ENCODE peak calls at places on chromosomes 5 and 9, in four cellular contexts. Y, Z, K and E are unnamed samples.

GRCh38 chr5:58455966-58456365 is 3.9 kb downstream of the PLK2 start:
- DNase-seq in K (no peak), Y (no peak), Z (no peak), E (no peak)

GRCh38 chr5:161897033-161897432 is 49.1 kb downstream of the GABRA1 start:
- DNase-seq in Y (no peak), K (no peak), Z (no peak), E (no peak)

GRCh38 chr5:96142786-96143434 is 181.3 kb upstream of the ELL2 start:
- DNase-seq in Z (no peak), Y (no peak), K (no peak), E (no peak)

GRCh38 chr5:57456531-57457135 is 26.0 kb downstream of the ACTBL2 start:
- DNase-seq in Y (no peak), K (no peak), Z (no peak), E (no peak)

GRCh38 chr9:77455312-77455927 is 192.7 kb downstream of the GNA14 start:
- DNase-seq in Z (no peak), K (no peak), Y (no peak), E (no peak)

GRCh38 chr5:58666598-58667595 is 84.0 kb downstream of the RAB3C start:
- DNase-seq in Z (no peak), K (no peak), Y (no peak), E (no peak)

GRCh38 chr9:77765781-77766259 is 117.7 kb upstream of the GNA14 start:
- DNase-seq in Z (no peak), K (no peak), Y (no peak), E (no peak)

GRCh38 chr9:128558431-128559310 is 6.3 kb downstream of the SPTAN1 start:
- DNase-seq in Y (peak; percentile 85), Z (no peak), K (peak; percentile 79), E (no peak)

GRCh38 chr5:73678807-73679206 is 52.8 kb downstream of the ARHGEF28 start:
- DNase-seq in Z (no peak), K (no peak), Y (no peak), E (no peak)

GRCh38 chr5:179171816-179172745 is 111.9 kb downstream of the ZNF354C start:
- DNase-seq in Z (no peak), K (no peak), Y (no peak), E (no peak)

GRCh38 chr9:29150606-29151005 is 1577.3 kb upstream of the C9orf72 start:
- DNase-seq in K (no peak), Z (no peak), Y (no peak), E (no peak)

GRCh38 chr5:39423331-39423751 is 1.4 kb downstream of the DAB2 start:
- DNase-seq in K (no peak), Z (no peak), Y (no peak), E (no peak)

GRCh38 chr5:101424530-101425175 is 521.6 kb upstream of the ST8SIA4 start:
- DNase-seq in Z (no peak), Y (no peak), K (no peak), E (no peak)

GRCh38 chr5:93581738-93582414 is 857 bp upstream of the NR2F1-AS1 start:
- DNase-seq in Y (no peak), K (peak; percentile 16), Z (no peak), E (no peak)

GRCh38 chr5:114419941-114420340 is 58.1 kb downstream of the KCNN2 start:
- DNase-seq in Z (no peak), Y (no peak), K (no peak), E (no peak)

GRCh38 chr9:2933165-2934095 is 89.5 kb upstream of the PUM3 start:
- DNase-seq in Z (no peak), Y (no peak), K (no peak), E (no peak)

GRCh38 chr5:119470105-119470763 is 17.9 kb downstream of the HSD17B4 start:
- DNase-seq in Z (no peak), K (no peak), Y (no peak), E (no peak)

GRCh38 chr5:137561572-137561971 is 62.4 kb upstream of the SPOCK1 start:
- DNase-seq in K (no peak), Y (no peak), Z (no peak), E (no peak)

GRCh38 chr9:129572517-129572916 is 48.4 kb downstream of the C9orf50 start:
- DNase-seq in K (no peak), Z (no peak), Y (no peak), E (no peak)

GRCh38 chr9:98403715-98404114 is 148.3 kb upstream of the TBC1D2 start:
- DNase-seq in K (no peak), Y (no peak), Z (no peak), E (no peak)

GRCh38 chr5:158287643-158288228 is 428.8 kb upstream of the CLINT1 start:
- DNase-seq in Y (no peak), K (no peak), Z (no peak), E (no peak)

GRCh38 chr9:134010774-134011173 is 14.5 kb upstream of the BRD3OS start:
- DNase-seq in Z (no peak), Y (no peak), K (peak; percentile 33), E (no peak)

GRCh38 chr9:26904070-26904469 is 11.5 kb upstream of the CAAP1 start:
- DNase-seq in Y (no peak), K (no peak), Z (no peak), E (no peak)

GRCh38 chr5:78472469-78473106 is 112.2 kb downstream of the SCAMP1 start:
- DNase-seq in Y (no peak), Z (no peak), K (no peak), E (no peak)

GRCh38 chr5:40374853-40375252 is 304.9 kb upstream of the PTGER4 start:
- DNase-seq in K (no peak), Y (no peak), Z (no peak), E (no peak)

GRCh38 chr5:36158144-36158543 is 6.2 kb downstream of the SKP2 start:
- DNase-seq in Y (no peak), K (no peak), Z (no peak), E (no peak)

GRCh38 chr5:124276166-124276565 is 470.3 kb downstream of the ZNF608 start:
- DNase-seq in Z (no peak), K (no peak), Y (no peak), E (no peak)

GRCh38 chr9:17810728-17811634 is 232.1 kb downstream of the SH3GL2 start:
- DNase-seq in Y (no peak), Z (no peak), K (peak; percentile 11), E (no peak)

GRCh38 chr5:16932401-16932800 is 3.7 kb downstream of the MYO10 start:
- DNase-seq in Z (no peak), K (no peak), Y (no peak), E (no peak)

GRCh38 chr5:8522635-8523034 is 653.7 kb downstream of the MTRR start:
- DNase-seq in Z (no peak), K (no peak), Y (no peak), E (no peak)

GRCh38 chr9:113922160-113922559 is 46.1 kb downstream of the ZNF618 start:
- DNase-seq in Y (no peak), Z (no peak), K (no peak), E (no peak)

GRCh38 chr5:141881886-141882285 is 3.7 kb upstream of the PCDH1 start:
- DNase-seq in K (no peak), Y (no peak), Z (no peak), E (no peak)

GRCh38 chr9:69385474-69386091 is 60.6 kb downstream of the ENTREP1 start:
- DNase-seq in K (peak; percentile 54), Y (no peak), Z (no peak), E (no peak)

GRCh38 chr5:149497357-149497756 is 53.9 kb downstream of the CSNK1A1 start:
- DNase-seq in Z (no peak), Y (no peak), K (no peak), E (no peak)

GRCh38 chr5:177507596-177508216 is 1.9 kb downstream of the DOK3 start:
- DNase-seq in Y (no peak), K (no peak), Z (no peak), E (no peak)

GRCh38 chr5:177508217-177508611 is 1.4 kb downstream of the DOK3 start:
- DNase-seq in Z (no peak), K (no peak), Y (no peak), E (no peak)

GRCh38 chr5:177505075-177505474 is 4.6 kb downstream of the DOK3 start:
- DNase-seq in Z (no peak), K (no peak), Y (no peak), E (no peak)

GRCh38 chr5:177508837-177509236 is 789 bp downstream of the DOK3 start:
- DNase-seq in Y (no peak), K (no peak), Z (no peak), E (no peak)

GRCh38 chr5:177507165-177507564 is 2.5 kb downstream of the DOK3 start:
- DNase-seq in K (no peak), Z (no peak), Y (no peak), E (no peak)
- TF ChIP-seq CTCF in K (peak; percentile 53), Z (no peak), Y (peak; percentile 5), E (no peak)

GRCh38 chr9:102832814-102833213 is 162.3 kb upstream of the CYLC2 start:
- DNase-seq in K (no peak), Z (no peak), Y (no peak), E (no peak)
- TF ChIP-seq CTCF in K (no peak), Z (no peak), Y (no peak), E (no peak)

DNA sequence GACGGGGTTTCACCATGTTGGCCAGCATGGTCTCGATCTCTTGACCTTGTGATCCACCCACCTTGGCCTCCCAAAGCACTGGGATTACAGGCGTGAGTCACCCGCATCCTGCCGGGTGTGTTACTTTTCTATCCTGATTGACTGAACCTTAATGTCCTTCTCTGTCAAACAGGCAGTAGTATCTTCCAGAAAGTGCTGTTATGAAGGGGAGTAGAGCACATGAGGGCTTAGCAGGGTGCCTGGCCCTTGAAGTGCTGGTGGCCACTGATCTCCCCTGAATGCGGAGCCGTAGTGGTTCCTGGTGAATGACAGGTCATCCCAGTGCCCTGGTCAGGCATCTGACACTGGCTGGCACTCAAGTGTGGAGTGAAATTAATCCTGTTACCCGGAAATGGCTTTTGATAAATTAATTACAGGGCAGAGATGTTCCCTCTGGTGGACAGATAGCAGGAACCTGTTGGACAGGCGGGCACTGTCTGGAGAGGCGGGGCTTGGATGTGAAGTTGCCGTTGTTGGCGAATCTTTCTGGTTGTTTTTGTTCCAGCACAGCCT is 28.4 kb downstream of the PRRC2B start:
- DNase-seq in K (peak; percentile 64), Y (peak; percentile 61), Z (no peak), E (no peak)
- TF ChIP-seq CTCF in K (peak; percentile 41), Y (peak; percentile 44), Z (no peak), E (no peak)

GRCh38 chr5:60958088-60958487 is 13.1 kb downstream of the NDUFAF2 start:
- DNase-seq in K (no peak), Y (no peak), Z (no peak), E (no peak)

GRCh38 chr5:60961685-60962084 is 16.7 kb downstream of the NDUFAF2 start:
- DNase-seq in Y (no peak), Z (no peak), K (no peak), E (no peak)

GRCh38 chr5:60958712-60959111 is 13.7 kb downstream of the NDUFAF2 start:
- DNase-seq in Z (no peak), K (no peak), Y (no peak), E (no peak)

GRCh38 chr5:60959156-60959555 is 14.2 kb downstream of the NDUFAF2 start:
- DNase-seq in Y (no peak), K (no peak), Z (no peak), E (no peak)

GRCh38 chr5:60960591-60960990 is 15.6 kb downstream of the NDUFAF2 start:
- DNase-seq in Z (no peak), Y (no peak), K (no peak), E (no peak)
- TF ChIP-seq CTCF in Z (peak; percentile 77), Y (peak; percentile 42), K (peak; percentile 75), E (peak; percentile 31)

DNA sequence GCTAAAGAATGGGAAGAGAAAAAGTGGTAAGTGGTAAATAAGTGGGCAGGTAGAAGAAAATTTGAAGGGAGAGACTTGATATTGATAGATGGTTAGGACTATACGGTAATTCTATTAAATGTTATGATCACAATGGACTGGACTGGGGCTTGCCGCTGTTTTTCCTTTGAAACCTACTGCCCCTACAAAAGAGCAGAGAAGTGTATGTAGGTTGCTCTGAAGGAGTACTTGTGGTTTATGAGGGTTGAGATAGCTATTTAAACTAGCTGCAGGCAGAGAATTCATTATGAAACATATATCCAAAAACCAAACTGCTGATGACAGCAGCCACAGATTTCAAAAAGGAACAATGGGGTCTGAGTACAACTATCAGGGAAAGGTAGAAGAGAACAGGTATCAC is 16.8 kb upstream of the HK3 start:
- DNase-seq in Z (no peak), K (no peak), Y (no peak), E (no peak)
- TF ChIP-seq CTCF in Z (no peak), K (no peak), Y (no peak), E (no peak)